ENCODE peak calls at places on chromosomes 7 and 10, in seven cellular contexts. U is mammary epithelial cell, O is heart right ventricle, N is BE2C, M is sigmoid colon, K is colonic mucosa, C is cardiac fibroblast. J is an unnamed sample.

GRCh38 chr7:157568785-157569584 is 232.2 kb downstream of the DNAJB6 start:
- DNase-seq in U (peak), O (peak), N (peak), M (peak), K (peak), C (peak), J (peak)

GRCh38 chr10:85524001-85524400 is 842.6 kb downstream of the GRID1 start:
- DNase-seq in U (no peak), O (no peak), N (no peak), M (no peak), K (no peak), C (no peak), J (no peak)

GRCh38 chr7:47375121-47375551 is 206.8 kb downstream of the TNS3 start:
- DNase-seq in U (no peak), O (no peak), N (no peak), M (peak), K (no peak), C (peak), J (peak)

GRCh38 chr10:16843252-16843870 is 26.1 kb upstream of the RSU1 start:
- DNase-seq in U (peak), O (peak), N (no peak), M (no peak), K (no peak), C (peak), J (peak)

GRCh38 chr10:113753020-113753692 is 1.7 kb downstream of the PLEKHS1 start:
- DNase-seq in U (no peak), O (no peak), N (peak), M (no peak), K (peak), C (no peak), J (peak)

GRCh38 chr7:155738652-155739537 is 73.4 kb downstream of the SHH start:
- DNase-seq in U (peak), O (peak), N (peak), M (peak), K (peak), C (peak), J (peak)

GRCh38 chr10:98886686-98887085 is 349.0 kb downstream of the HPSE2 start:
- DNase-seq in U (peak), O (no peak), N (no peak), M (no peak), K (no peak), C (peak), J (no peak)

GRCh38 chr7:3267928-3268690 is 32.9 kb upstream of the SDK1 start:
- DNase-seq in U (peak), O (no peak), N (no peak), M (no peak), K (no peak), C (peak), J (peak)

GRCh38 chr7:135508853-135509588 is 881 bp downstream of the CNOT4 start:
- DNase-seq in U (peak), O (peak), N (peak), M (no peak), K (peak), C (peak), J (peak)

GRCh38 chr10:10642741-10643280 is 374.9 kb upstream of the CELF2 start:
- DNase-seq in U (no peak), O (peak), N (no peak), M (no peak), K (no peak), C (peak), J (no peak)

DNA sequence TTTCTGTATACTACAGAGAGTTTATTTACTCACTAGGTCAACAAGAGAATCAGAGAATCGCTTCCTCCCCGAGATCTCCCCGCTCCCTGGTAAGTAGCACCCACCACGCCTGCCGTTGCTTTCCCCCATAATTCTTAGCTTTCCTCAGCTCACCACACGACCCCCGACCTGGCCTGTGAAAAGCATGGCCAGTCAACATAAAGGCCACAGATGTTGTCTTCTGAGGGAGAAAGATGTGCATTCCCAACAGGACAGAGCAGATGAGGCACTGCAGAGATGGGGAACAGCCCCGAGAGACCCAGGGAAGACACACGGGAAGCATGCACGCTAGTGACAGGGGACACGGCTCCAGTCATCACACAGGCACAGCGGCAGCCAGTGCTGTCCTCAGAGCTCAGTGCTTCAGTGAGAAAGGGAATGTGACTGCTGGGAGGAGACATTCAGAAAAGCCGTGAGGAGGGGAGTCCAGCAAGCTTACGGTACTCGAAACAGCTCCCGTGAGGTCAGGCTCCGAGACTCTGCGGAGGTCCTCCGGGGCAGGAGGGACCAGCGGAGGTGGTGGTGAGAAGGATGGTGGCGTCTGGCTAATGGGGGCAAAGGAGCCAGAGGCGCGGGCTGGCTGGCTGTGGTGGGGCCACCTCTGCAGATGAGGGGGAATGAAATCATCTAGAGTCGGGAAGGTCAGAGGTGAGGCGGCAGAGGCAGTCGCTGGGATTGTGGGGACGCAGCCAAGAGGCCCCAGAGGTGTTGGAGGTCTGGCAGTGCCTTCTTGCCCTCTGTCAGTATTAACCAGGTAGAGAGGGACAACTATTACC is 123.4 kb upstream of the PDLIM1 start:
- DNase-seq in U (no peak), O (no peak), N (no peak), M (no peak), K (no peak), C (no peak), J (no peak)
- H3K4me3 ChIP-seq in U (no peak), O (peak), N (no peak), M (no peak), K (no peak), C (no peak), J (peak)

GRCh38 chr7:100892364-100893317 is 3.0 kb downstream of the ACHE start:
- DNase-seq in U (no peak), O (no peak), N (no peak), M (peak), K (no peak), C (no peak), J (no peak)

GRCh38 chr7:100889761-100890639 is 485 bp upstream of the UFSP1 start:
- DNase-seq in U (peak), O (peak), N (peak), M (peak), K (peak), C (peak), J (peak)

GRCh38 chr7:100890640-100891521 is 1.4 kb upstream of the UFSP1 start:
- DNase-seq in U (no peak), O (no peak), N (no peak), M (peak), K (no peak), C (no peak), J (peak)

GRCh38 chr7:100893318-100893895 is 2.3 kb downstream of the ACHE start:
- DNase-seq in U (no peak), O (no peak), N (no peak), M (peak), K (no peak), C (no peak), J (no peak)

DNA sequence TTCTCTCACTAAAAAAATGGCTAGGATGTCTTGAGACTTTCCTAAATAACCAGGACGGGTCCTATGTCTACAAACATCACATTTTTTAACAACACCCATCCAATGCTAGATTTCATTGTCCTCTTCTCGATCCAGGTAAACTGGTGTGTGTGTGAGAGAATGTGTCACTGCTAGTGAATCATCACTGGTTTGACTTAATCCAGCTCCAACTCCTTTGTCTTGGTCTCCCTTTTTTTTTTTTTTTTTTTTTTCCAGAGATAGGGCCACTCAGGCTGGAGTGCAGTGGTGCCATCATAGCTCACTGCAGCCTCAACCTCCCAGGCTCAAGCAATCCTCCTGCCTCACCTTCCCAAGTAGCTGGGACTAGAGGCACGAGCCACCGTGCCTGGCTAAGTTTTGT is 2.0 kb upstream of the UFSP1 start:
- DNase-seq in U (peak), O (no peak), N (no peak), M (no peak), K (no peak), C (peak), J (no peak)
- H3K4me3 ChIP-seq in U (no peak), O (no peak), N (no peak), M (no peak), K (no peak), C (no peak), J (peak)

GRCh38 chr10:117136391-117136975 is 1.6 kb downstream of the VAX1 start:
- DNase-seq in U (no peak), O (no peak), N (no peak), M (no peak), K (no peak), C (no peak), J (no peak)

GRCh38 chr10:117133273-117134083 is 4.6 kb downstream of the VAX1 start:
- DNase-seq in U (no peak), O (no peak), N (no peak), M (no peak), K (no peak), C (no peak), J (no peak)

GRCh38 chr10:117134084-117135025 is 3.7 kb downstream of the VAX1 start:
- DNase-seq in U (no peak), O (no peak), N (no peak), M (no peak), K (no peak), C (no peak), J (peak)

GRCh38 chr10:117135480-117136140 is 2.5 kb downstream of the VAX1 start:
- DNase-seq in U (no peak), O (no peak), N (no peak), M (no peak), K (no peak), C (no peak), J (no peak)

GRCh38 chr10:117135026-117135372 is 3.1 kb downstream of the VAX1 start:
- DNase-seq in U (no peak), O (no peak), N (no peak), M (no peak), K (no peak), C (no peak), J (no peak)
- H3K4me3 ChIP-seq in U (no peak), O (no peak), N (no peak), M (no peak), K (no peak), C (no peak), J (no peak)

DNA sequence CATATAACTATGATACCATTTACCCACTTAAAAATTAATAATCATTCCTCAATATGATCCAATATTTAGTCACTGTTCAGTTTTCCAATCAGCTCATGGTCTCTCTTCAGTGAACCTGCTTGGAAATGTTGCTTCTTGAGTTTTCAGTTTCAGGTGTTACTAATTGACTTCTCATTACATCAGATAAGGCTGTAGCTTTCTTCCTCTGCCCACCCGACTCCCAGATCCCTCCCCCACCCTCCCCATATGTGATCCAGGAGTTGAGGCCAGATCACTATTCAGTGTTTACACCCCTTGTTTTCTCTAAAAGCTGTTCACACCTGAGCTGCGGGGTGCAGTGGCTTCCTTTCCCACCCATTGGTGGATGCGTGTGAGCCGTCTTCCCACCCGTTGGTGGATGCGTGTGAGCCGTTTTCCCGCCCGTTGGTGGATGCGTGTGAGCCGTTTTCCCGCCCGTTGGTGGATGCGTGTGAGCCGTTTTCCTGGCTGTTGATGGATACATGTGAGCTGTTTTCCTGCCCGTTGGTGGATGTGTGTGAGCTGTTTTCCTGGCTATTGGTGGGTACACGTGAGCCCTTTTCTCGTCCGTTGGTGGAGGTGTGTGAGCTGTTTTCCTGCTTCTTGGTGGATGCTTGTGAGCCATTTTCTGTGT is 3.2 kb upstream of the MTG1 start:
- DNase-seq in U (no peak), O (no peak), N (no peak), M (peak), K (no peak), C (no peak), J (no peak)
- H3K4me3 ChIP-seq in U (no peak), O (no peak), N (no peak), M (no peak), K (no peak), C (no peak), J (no peak)

GRCh38 chr7:45708046-45708950 is 134.1 kb downstream of the ADCY1 start:
- DNase-seq in U (no peak), O (no peak), N (no peak), M (peak), K (peak), C (no peak), J (no peak)
- H3K4me3 ChIP-seq in U (no peak), O (no peak), N (no peak), M (no peak), K (no peak), C (no peak), J (no peak)

GRCh38 chr7:128903621-128904361 is 6.7 kb downstream of the KCP start:
- DNase-seq in U (no peak), O (no peak), N (no peak), M (peak), K (no peak), C (no peak), J (no peak)
- H3K4me3 ChIP-seq in U (no peak), O (no peak), N (no peak), M (no peak), K (no peak), C (no peak), J (no peak)

GRCh38 chr7:73770860-73771665 is 993 bp upstream of the CLDN3 start:
- DNase-seq in U (no peak), O (no peak), N (no peak), M (no peak), K (no peak), C (no peak), J (no peak)

GRCh38 chr7:73766556-73767229 is 3.4 kb downstream of the CLDN3 start:
- DNase-seq in U (no peak), O (no peak), N (no peak), M (no peak), K (no peak), C (no peak), J (no peak)

GRCh38 chr7:73768661-73769480 is 1.2 kb downstream of the CLDN3 start:
- DNase-seq in U (no peak), O (no peak), N (no peak), M (no peak), K (no peak), C (no peak), J (no peak)

GRCh38 chr7:73770002-73770859 is at the start of gene CLDN3:
- DNase-seq in U (peak), O (no peak), N (peak), M (no peak), K (peak), C (peak), J (peak)

GRCh38 chr7:73769481-73770001 is 529 bp downstream of the CLDN3 start:
- DNase-seq in U (no peak), O (no peak), N (no peak), M (no peak), K (no peak), C (peak), J (no peak)
- H3K4me3 ChIP-seq in U (no peak), O (no peak), N (no peak), M (no peak), K (peak), C (no peak), J (no peak)

DNA sequence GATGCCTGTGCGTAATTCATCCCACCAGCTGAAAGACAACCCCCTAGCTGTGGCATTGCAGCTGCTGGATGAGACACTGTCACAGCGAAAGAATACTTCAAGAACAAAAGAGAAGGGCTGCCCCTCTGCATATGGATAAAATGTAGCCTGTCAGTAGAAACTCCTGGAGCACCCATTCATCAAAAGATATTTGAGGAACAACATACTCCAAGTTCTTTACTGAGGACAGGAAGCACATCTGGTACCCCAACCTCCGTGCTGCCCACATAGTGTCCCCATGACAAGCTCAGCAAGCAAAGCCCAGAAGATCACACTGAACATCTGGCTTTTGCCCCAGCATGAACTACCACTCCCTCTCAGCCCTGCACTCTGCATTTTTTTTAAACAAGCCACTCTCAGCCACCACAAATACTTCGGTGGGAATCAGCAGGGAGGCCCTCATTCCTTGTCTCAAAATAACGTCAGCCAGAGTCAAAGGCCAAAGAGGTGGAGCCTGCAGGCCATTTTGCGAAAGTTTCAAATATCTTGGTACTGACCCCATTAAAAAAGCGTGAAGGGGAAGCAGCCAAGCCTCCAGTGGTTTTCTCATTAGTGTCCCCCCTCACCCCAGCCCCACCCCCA is 1.7 kb downstream of the CREB3L2 start:
- DNase-seq in U (peak), O (peak), N (no peak), M (peak), K (peak), C (peak), J (peak)
- H3K4me3 ChIP-seq in U (peak), O (peak), N (peak), M (peak), K (peak), C (peak), J (peak)

DNA sequence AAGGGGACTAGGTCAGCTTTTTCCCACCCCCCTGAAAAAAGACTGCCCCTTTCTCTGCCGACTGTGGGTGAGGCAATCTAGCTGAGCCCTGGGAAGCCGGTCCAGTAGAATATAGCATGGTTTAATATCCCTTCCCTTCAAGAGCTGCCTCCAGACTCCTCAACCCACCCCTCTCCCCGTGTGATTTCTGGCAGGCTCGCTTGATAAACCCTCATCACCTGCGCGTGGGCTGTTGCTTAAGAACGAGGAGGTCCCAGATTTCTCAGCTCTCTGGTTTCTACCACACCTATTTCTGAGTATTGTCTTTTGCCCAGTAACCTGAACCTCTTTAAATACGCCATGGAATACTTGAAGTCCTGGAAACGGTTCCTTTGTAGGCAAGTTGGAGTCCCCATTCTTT is 2.0 kb upstream of the LRRC4 start:
- DNase-seq in U (no peak), O (no peak), N (no peak), M (no peak), K (no peak), C (no peak), J (no peak)
- H3K4me3 ChIP-seq in U (no peak), O (no peak), N (no peak), M (no peak), K (no peak), C (no peak), J (no peak)